ENCODE peak calls at places on chromosomes 11 and 22, in eight cellular contexts. One of them, this sample, is unnamed.

GRCh38 chr11:71998649-71999310 is at the start of gene IL18BP:
- DNase-seq in stomach: no peak
- DNase-seq in left ventricle myocardium inferior: no peak
- DNase-seq in psoas muscle: no peak
- DNase-seq in CD8-positive, alpha-beta memory T cell: peak; percentile 27
- DNase-seq in mucosa of descending colon: no peak
- DNase-seq in pancreas: no peak
- DNase-seq in endothelial cell of umbilical vein: no peak
- DNase-seq in this sample: no peak

GRCh38 chr11:60925685-60926267 is 1.5 kb downstream of the TMEM132A start:
- DNase-seq in psoas muscle: no peak
- DNase-seq in stomach: no peak
- DNase-seq in pancreas: no peak
- DNase-seq in endothelial cell of umbilical vein: no peak
- DNase-seq in CD8-positive, alpha-beta memory T cell: no peak
- DNase-seq in left ventricle myocardium inferior: no peak
- DNase-seq in mucosa of descending colon: no peak
- DNase-seq in this sample: no peak

GRCh38 chr22:17264321-17265052 is 45.3 kb upstream of the ADA2 start:
- DNase-seq in left ventricle myocardium inferior: peak; percentile 30
- DNase-seq in endothelial cell of umbilical vein: no peak
- DNase-seq in psoas muscle: peak; percentile 52
- DNase-seq in pancreas: no peak
- DNase-seq in mucosa of descending colon: no peak
- DNase-seq in CD8-positive, alpha-beta memory T cell: no peak
- DNase-seq in stomach: no peak
- DNase-seq in this sample: no peak

GRCh38 chr11:2300936-2301630 is 635 bp downstream of the C11orf21 start:
- DNase-seq in CD8-positive, alpha-beta memory T cell: peak; percentile 22
- DNase-seq in psoas muscle: no peak
- DNase-seq in stomach: peak; percentile 23
- DNase-seq in mucosa of descending colon: peak; percentile 56
- DNase-seq in left ventricle myocardium inferior: no peak
- DNase-seq in endothelial cell of umbilical vein: no peak
- DNase-seq in pancreas: no peak
- DNase-seq in this sample: no peak

GRCh38 chr11:9769621-9770020 is 105.7 kb downstream of the SWAP70 start:
- DNase-seq in CD8-positive, alpha-beta memory T cell: no peak
- DNase-seq in pancreas: no peak
- DNase-seq in left ventricle myocardium inferior: no peak
- DNase-seq in stomach: no peak
- DNase-seq in endothelial cell of umbilical vein: no peak
- DNase-seq in psoas muscle: no peak
- DNase-seq in mucosa of descending colon: no peak
- DNase-seq in this sample: no peak

GRCh38 chr11:6438979-6439571 is 1.7 kb downstream of the HPX start:
- DNase-seq in pancreas: peak; percentile 68
- DNase-seq in stomach: peak; percentile 68
- DNase-seq in endothelial cell of umbilical vein: peak; percentile 63
- DNase-seq in CD8-positive, alpha-beta memory T cell: no peak
- DNase-seq in left ventricle myocardium inferior: no peak
- DNase-seq in mucosa of descending colon: no peak
- DNase-seq in psoas muscle: no peak
- DNase-seq in this sample: peak; percentile 55

GRCh38 chr11:26247340-26247739 is 84.6 kb upstream of the ANO3 start:
- DNase-seq in left ventricle myocardium inferior: no peak
- DNase-seq in CD8-positive, alpha-beta memory T cell: no peak
- DNase-seq in mucosa of descending colon: no peak
- DNase-seq in stomach: no peak
- DNase-seq in pancreas: no peak
- DNase-seq in endothelial cell of umbilical vein: no peak
- DNase-seq in psoas muscle: no peak
- DNase-seq in this sample: no peak

GRCh38 chr11:108654994-108655631 is 9.8 kb upstream of the DDX10 start:
- DNase-seq in endothelial cell of umbilical vein: peak; percentile 47
- DNase-seq in CD8-positive, alpha-beta memory T cell: peak; percentile 7
- DNase-seq in left ventricle myocardium inferior: no peak
- DNase-seq in mucosa of descending colon: no peak
- DNase-seq in pancreas: peak; percentile 56
- DNase-seq in stomach: peak; percentile 44
- DNase-seq in psoas muscle: no peak
- DNase-seq in this sample: peak; percentile 54

GRCh38 chr22:19545935-19546207 is 21.7 kb upstream of the CLDN5 start:
- DNase-seq in CD8-positive, alpha-beta memory T cell: no peak
- DNase-seq in left ventricle myocardium inferior: no peak
- DNase-seq in mucosa of descending colon: no peak
- DNase-seq in pancreas: no peak
- DNase-seq in psoas muscle: no peak
- DNase-seq in stomach: no peak
- DNase-seq in endothelial cell of umbilical vein: no peak
- DNase-seq in this sample: no peak

GRCh38 chr11:43546561-43547410 is 133.8 kb upstream of the HSD17B12 start:
- DNase-seq in CD8-positive, alpha-beta memory T cell: no peak
- DNase-seq in mucosa of descending colon: no peak
- DNase-seq in psoas muscle: no peak
- DNase-seq in stomach: peak; percentile 30
- DNase-seq in pancreas: no peak
- DNase-seq in left ventricle myocardium inferior: no peak
- DNase-seq in endothelial cell of umbilical vein: no peak
- DNase-seq in this sample: no peak

GRCh38 chr22:31922593-31922992 is 21.7 kb upstream of the YWHAH start:
- DNase-seq in pancreas: no peak
- DNase-seq in endothelial cell of umbilical vein: no peak
- DNase-seq in left ventricle myocardium inferior: no peak
- DNase-seq in stomach: no peak
- DNase-seq in psoas muscle: no peak
- DNase-seq in mucosa of descending colon: no peak
- DNase-seq in CD8-positive, alpha-beta memory T cell: no peak
- DNase-seq in this sample: no peak

GRCh38 chr11:118198370-118198769 is 21.9 kb upstream of the SCN2B start:
- DNase-seq in psoas muscle: peak; percentile 80
- DNase-seq in CD8-positive, alpha-beta memory T cell: peak; percentile 65
- DNase-seq in stomach: peak; percentile 83
- DNase-seq in left ventricle myocardium inferior: peak; percentile 84
- DNase-seq in endothelial cell of umbilical vein: peak; percentile 61
- DNase-seq in pancreas: peak; percentile 76
- DNase-seq in mucosa of descending colon: peak; percentile 86
- DNase-seq in this sample: peak; percentile 66

GRCh38 chr11:114059278-114059983 is at the start of gene ZBTB16:
- DNase-seq in psoas muscle: peak; percentile 90
- DNase-seq in stomach: peak; percentile 86
- DNase-seq in endothelial cell of umbilical vein: peak; percentile 83
- DNase-seq in CD8-positive, alpha-beta memory T cell: peak; percentile 71
- DNase-seq in mucosa of descending colon: peak; percentile 91
- DNase-seq in pancreas: peak; percentile 87
- DNase-seq in left ventricle myocardium inferior: peak; percentile 93
- DNase-seq in this sample: peak; percentile 88

GRCh38 chr22:20395181-20395896 is 1.4 kb downstream of the ZNF74 start:
- DNase-seq in psoas muscle: no peak
- DNase-seq in pancreas: no peak
- DNase-seq in endothelial cell of umbilical vein: no peak
- DNase-seq in stomach: no peak
- DNase-seq in mucosa of descending colon: no peak
- DNase-seq in left ventricle myocardium inferior: no peak
- DNase-seq in CD8-positive, alpha-beta memory T cell: no peak
- DNase-seq in this sample: no peak

GRCh38 chr11:116887909-116888556 is 50.6 kb upstream of the APOA1 start:
- DNase-seq in CD8-positive, alpha-beta memory T cell: no peak
- DNase-seq in pancreas: no peak
- DNase-seq in endothelial cell of umbilical vein: no peak
- DNase-seq in left ventricle myocardium inferior: peak; percentile 28
- DNase-seq in mucosa of descending colon: no peak
- DNase-seq in psoas muscle: no peak
- DNase-seq in stomach: no peak
- DNase-seq in this sample: no peak

GRCh38 chr11:44741976-44742375 is 15.2 kb downstream of the TSPAN18 start:
- DNase-seq in endothelial cell of umbilical vein: no peak
- DNase-seq in psoas muscle: no peak
- DNase-seq in stomach: no peak
- DNase-seq in pancreas: no peak
- DNase-seq in CD8-positive, alpha-beta memory T cell: no peak
- DNase-seq in left ventricle myocardium inferior: no peak
- DNase-seq in mucosa of descending colon: no peak
- DNase-seq in this sample: no peak

GRCh38 chr11:77884186-77884828 is 63.4 kb downstream of the AAMDC start:
- DNase-seq in psoas muscle: no peak
- DNase-seq in left ventricle myocardium inferior: no peak
- DNase-seq in pancreas: no peak
- DNase-seq in CD8-positive, alpha-beta memory T cell: no peak
- DNase-seq in endothelial cell of umbilical vein: no peak
- DNase-seq in stomach: no peak
- DNase-seq in mucosa of descending colon: no peak
- DNase-seq in this sample: no peak

GRCh38 chr11:104609297-104609696 is 289.0 kb downstream of the CASP12 start:
- DNase-seq in pancreas: peak; percentile 17
- DNase-seq in psoas muscle: no peak
- DNase-seq in endothelial cell of umbilical vein: peak; percentile 80
- DNase-seq in CD8-positive, alpha-beta memory T cell: peak; percentile 36
- DNase-seq in left ventricle myocardium inferior: no peak
- DNase-seq in mucosa of descending colon: no peak
- DNase-seq in stomach: no peak
- DNase-seq in this sample: peak; percentile 4

GRCh38 chr22:50306753-50307749 is at the start of gene PLXNB2:
- DNase-seq in pancreas: peak; percentile 84
- DNase-seq in CD8-positive, alpha-beta memory T cell: no peak
- DNase-seq in stomach: peak; percentile 84
- DNase-seq in endothelial cell of umbilical vein: peak; percentile 76
- DNase-seq in left ventricle myocardium inferior: peak; percentile 88
- DNase-seq in mucosa of descending colon: peak; percentile 85
- DNase-seq in psoas muscle: peak; percentile 87
- DNase-seq in this sample: peak; percentile 82

GRCh38 chr11:65500262-65501004 is 1.6 kb downstream of the MALAT1 start:
- DNase-seq in stomach: no peak
- DNase-seq in left ventricle myocardium inferior: no peak
- DNase-seq in CD8-positive, alpha-beta memory T cell: peak; percentile 43
- DNase-seq in pancreas: peak; percentile 66
- DNase-seq in endothelial cell of umbilical vein: peak; percentile 60
- DNase-seq in mucosa of descending colon: peak; percentile 57
- DNase-seq in psoas muscle: peak; percentile 43
- DNase-seq in this sample: no peak

GRCh38 chr11:124886978-124887666 is 10.5 kb downstream of the ROBO4 start:
- DNase-seq in CD8-positive, alpha-beta memory T cell: no peak
- DNase-seq in left ventricle myocardium inferior: no peak
- DNase-seq in stomach: no peak
- DNase-seq in pancreas: no peak
- DNase-seq in endothelial cell of umbilical vein: no peak
- DNase-seq in mucosa of descending colon: no peak
- DNase-seq in psoas muscle: no peak
- DNase-seq in this sample: no peak

GRCh38 chr22:35612903-35613302 is 4.2 kb downstream of the MB start:
- DNase-seq in stomach: no peak
- DNase-seq in CD8-positive, alpha-beta memory T cell: no peak
- DNase-seq in endothelial cell of umbilical vein: no peak
- DNase-seq in pancreas: no peak
- DNase-seq in psoas muscle: no peak
- DNase-seq in left ventricle myocardium inferior: peak; percentile 63
- DNase-seq in mucosa of descending colon: no peak
- DNase-seq in this sample: no peak
- H3K4me1 ChIP-seq in stomach: no peaks in the 10 kb centered on the region
- H3K4me1 ChIP-seq in CD8-positive, alpha-beta memory T cell: peaks cover 5% of the 10 kb centered on the region
- H3K4me1 ChIP-seq in endothelial cell of umbilical vein: no peaks in the 10 kb centered on the region
- H3K4me1 ChIP-seq in pancreas: no peaks in the 10 kb centered on the region
- H3K4me1 ChIP-seq in psoas muscle: peaks cover 49% of the 10 kb centered on the region
- H3K4me1 ChIP-seq in left ventricle myocardium inferior: peaks cover 53% of the 10 kb centered on the region
- H3K4me1 ChIP-seq in mucosa of descending colon: no peaks in the 10 kb centered on the region
- H3K4me1 ChIP-seq in this sample: no peaks in the 10 kb centered on the region

DNA sequence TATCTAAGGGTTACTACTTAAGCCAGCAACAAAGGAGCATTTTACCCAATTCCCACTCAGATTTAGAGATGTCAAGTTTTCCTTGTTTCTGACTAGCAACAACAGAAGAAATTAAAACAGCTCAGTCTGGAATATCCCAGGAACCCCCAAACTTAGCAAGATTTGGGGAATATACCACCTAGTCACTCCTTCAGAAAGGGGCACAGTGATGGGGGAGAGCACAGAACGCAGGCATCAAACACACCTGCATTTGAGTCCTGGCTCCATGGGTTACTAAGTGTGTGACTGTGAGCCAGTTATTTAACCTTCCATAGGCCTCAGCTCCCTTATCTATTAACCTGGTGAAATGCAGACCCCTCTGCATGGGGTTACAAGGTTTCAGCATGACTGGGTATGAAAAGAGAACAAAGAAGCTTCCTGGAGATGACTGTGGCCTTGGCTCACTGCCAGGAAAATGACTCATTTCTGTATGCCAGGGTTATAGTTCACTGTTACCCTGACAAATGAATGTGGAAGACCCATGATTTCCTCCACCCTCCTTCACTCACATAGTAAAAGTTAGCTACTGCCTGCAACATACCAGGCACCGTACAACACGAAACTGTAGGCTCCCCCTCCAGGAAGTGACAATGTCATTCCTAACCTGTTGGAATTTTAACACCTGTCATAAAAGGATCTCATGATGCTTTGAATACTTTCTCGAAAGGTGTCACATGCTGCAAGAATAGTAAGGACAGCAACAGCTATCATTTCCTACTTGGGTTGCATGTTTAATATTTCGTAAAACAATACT is 79.6 kb downstream of the ME3 start:
- DNase-seq in endothelial cell of umbilical vein: peak; percentile 99
- DNase-seq in stomach: peak; percentile 75
- DNase-seq in pancreas: peak; percentile 75
- DNase-seq in CD8-positive, alpha-beta memory T cell: peak; percentile 38
- DNase-seq in mucosa of descending colon: no peak
- DNase-seq in psoas muscle: peak; percentile 59
- DNase-seq in left ventricle myocardium inferior: no peak
- DNase-seq in this sample: no peak
- H3K4me1 ChIP-seq in endothelial cell of umbilical vein: peaks cover 60% of the 10 kb centered on the region
- H3K4me1 ChIP-seq in stomach: peaks cover 4% of the 10 kb centered on the region
- H3K4me1 ChIP-seq in pancreas: peaks cover 9% of the 10 kb centered on the region
- H3K4me1 ChIP-seq in CD8-positive, alpha-beta memory T cell: peaks cover 12% of the 10 kb centered on the region
- H3K4me1 ChIP-seq in mucosa of descending colon: peaks cover 6% of the 10 kb centered on the region
- H3K4me1 ChIP-seq in psoas muscle: peaks cover 49% of the 10 kb centered on the region
- H3K4me1 ChIP-seq in left ventricle myocardium inferior: peaks cover 46% of the 10 kb centered on the region
- H3K4me1 ChIP-seq in this sample: no peaks in the 10 kb centered on the region

GRCh38 chr11:49151211-49151610 is 57.2 kb downstream of the FOLH1 start:
- DNase-seq in left ventricle myocardium inferior: no peak
- DNase-seq in mucosa of descending colon: no peak
- DNase-seq in psoas muscle: no peak
- DNase-seq in endothelial cell of umbilical vein: no peak
- DNase-seq in stomach: no peak
- DNase-seq in pancreas: no peak
- DNase-seq in CD8-positive, alpha-beta memory T cell: no peak
- DNase-seq in this sample: no peak
- H3K4me1 ChIP-seq in left ventricle myocardium inferior: no peaks in the 10 kb centered on the region
- H3K4me1 ChIP-seq in mucosa of descending colon: no peaks in the 10 kb centered on the region
- H3K4me1 ChIP-seq in psoas muscle: no peaks in the 10 kb centered on the region
- H3K4me1 ChIP-seq in endothelial cell of umbilical vein: no peaks in the 10 kb centered on the region
- H3K4me1 ChIP-seq in stomach: no peaks in the 10 kb centered on the region
- H3K4me1 ChIP-seq in pancreas: no peaks in the 10 kb centered on the region
- H3K4me1 ChIP-seq in CD8-positive, alpha-beta memory T cell: no peaks in the 10 kb centered on the region
- H3K4me1 ChIP-seq in this sample: no peaks in the 10 kb centered on the region

DNA sequence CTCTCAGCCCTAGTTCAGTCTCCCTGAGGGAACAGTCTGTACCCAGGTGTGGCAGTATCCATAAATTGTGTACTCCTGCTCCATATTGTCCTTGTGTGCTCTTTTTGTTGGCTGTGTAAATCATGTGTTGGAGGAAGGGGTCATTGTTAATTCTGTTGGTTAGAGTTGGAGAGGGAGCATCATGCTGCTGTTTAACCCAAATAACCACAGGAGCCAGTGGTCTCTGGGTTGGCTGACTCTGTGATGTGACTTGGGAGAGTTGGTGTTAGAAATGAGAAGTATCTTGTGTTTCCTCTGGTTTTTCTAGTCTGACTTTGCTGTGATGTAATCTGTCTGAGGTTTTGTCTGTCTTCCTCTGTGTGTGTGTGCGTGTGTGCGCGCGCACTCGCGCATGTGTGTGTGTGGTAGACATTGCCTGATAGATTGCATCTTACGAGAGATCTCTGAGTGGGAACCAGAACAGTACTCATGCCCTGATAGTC is 30.5 kb downstream of the CTNND1 start:
- DNase-seq in stomach: peak; percentile 68
- DNase-seq in mucosa of descending colon: peak; percentile 91
- DNase-seq in pancreas: no peak
- DNase-seq in psoas muscle: peak; percentile 64
- DNase-seq in CD8-positive, alpha-beta memory T cell: peak; percentile 87
- DNase-seq in left ventricle myocardium inferior: peak; percentile 74
- DNase-seq in endothelial cell of umbilical vein: peak; percentile 46
- DNase-seq in this sample: peak; percentile 39
- H3K4me1 ChIP-seq in stomach: peaks cover 65% of the 10 kb centered on the region
- H3K4me1 ChIP-seq in mucosa of descending colon: peaks cover 59% of the 10 kb centered on the region
- H3K4me1 ChIP-seq in pancreas: peaks cover 21% of the 10 kb centered on the region
- H3K4me1 ChIP-seq in psoas muscle: peaks cover 28% of the 10 kb centered on the region
- H3K4me1 ChIP-seq in CD8-positive, alpha-beta memory T cell: peaks cover 37% of the 10 kb centered on the region
- H3K4me1 ChIP-seq in left ventricle myocardium inferior: peaks cover 88% of the 10 kb centered on the region
- H3K4me1 ChIP-seq in endothelial cell of umbilical vein: peaks cover 33% of the 10 kb centered on the region
- H3K4me1 ChIP-seq in this sample: peaks cover 25% of the 10 kb centered on the region